ENCODE peak calls at places on chromosomes 7 and 10, in four cellular contexts. One of them, this sample, is unnamed.

GRCh38 chr7:37047260-37047659 is 323.0 kb upstream of the AOAH start:
- DNase-seq in A549: no peak
- DNase-seq in CD4-positive, CD25-positive, alpha-beta regulatory T cell: no peak
- DNase-seq in pulmonary artery endothelial cell: no peak
- DNase-seq in this sample: no peak

GRCh38 chr10:1186693-1186990 is 130.5 kb downstream of the WDR37 start:
- DNase-seq in A549: no peak
- DNase-seq in CD4-positive, CD25-positive, alpha-beta regulatory T cell: peak; percentile 40
- DNase-seq in pulmonary artery endothelial cell: no peak
- DNase-seq in this sample: no peak

GRCh38 chr7:50779427-50779826 is 3.3 kb downstream of the GRB10 start:
- DNase-seq in A549: no peak
- DNase-seq in CD4-positive, CD25-positive, alpha-beta regulatory T cell: no peak
- DNase-seq in pulmonary artery endothelial cell: no peak
- DNase-seq in this sample: no peak

GRCh38 chr10:87850742-87851205 is 12.6 kb downstream of the KLLN start:
- DNase-seq in A549: peak; percentile 83
- DNase-seq in CD4-positive, CD25-positive, alpha-beta regulatory T cell: peak; percentile 75
- DNase-seq in pulmonary artery endothelial cell: no peak
- DNase-seq in this sample: no peak

GRCh38 chr7:131626643-131627042 is 70.2 kb upstream of the PODXL start:
- DNase-seq in A549: no peak
- DNase-seq in CD4-positive, CD25-positive, alpha-beta regulatory T cell: no peak
- DNase-seq in pulmonary artery endothelial cell: no peak
- DNase-seq in this sample: no peak

GRCh38 chr10:6607187-6607586 is 27.1 kb upstream of the PRKCQ start:
- DNase-seq in A549: no peak
- DNase-seq in CD4-positive, CD25-positive, alpha-beta regulatory T cell: peak; percentile 55
- DNase-seq in pulmonary artery endothelial cell: no peak
- DNase-seq in this sample: no peak

GRCh38 chr7:127486654-127487053 is 94.1 kb upstream of the ZNF800 start:
- DNase-seq in A549: no peak
- DNase-seq in CD4-positive, CD25-positive, alpha-beta regulatory T cell: no peak
- DNase-seq in pulmonary artery endothelial cell: no peak
- DNase-seq in this sample: no peak

GRCh38 chr7:16586081-16586874 is 59.3 kb downstream of the ANKMY2 start:
- DNase-seq in A549: no peak
- DNase-seq in CD4-positive, CD25-positive, alpha-beta regulatory T cell: no peak
- DNase-seq in pulmonary artery endothelial cell: no peak
- DNase-seq in this sample: no peak

GRCh38 chr10:43211030-43211429 is 55.8 kb downstream of the RASGEF1A start:
- DNase-seq in A549: no peak
- DNase-seq in CD4-positive, CD25-positive, alpha-beta regulatory T cell: no peak
- DNase-seq in pulmonary artery endothelial cell: no peak
- DNase-seq in this sample: no peak

GRCh38 chr7:106217089-106217542 is 67.7 kb downstream of the NAMPT start:
- DNase-seq in A549: peak; percentile 64
- DNase-seq in CD4-positive, CD25-positive, alpha-beta regulatory T cell: no peak
- DNase-seq in pulmonary artery endothelial cell: peak; percentile 86
- DNase-seq in this sample: peak; percentile 38

GRCh38 chr7:117164578-117164977 is 158.3 kb downstream of the WNT2 start:
- DNase-seq in A549: no peak
- DNase-seq in CD4-positive, CD25-positive, alpha-beta regulatory T cell: no peak
- DNase-seq in pulmonary artery endothelial cell: no peak
- DNase-seq in this sample: no peak

GRCh38 chr7:37224746-37225145 is 223.9 kb downstream of the ELMO1 start:
- DNase-seq in A549: no peak
- DNase-seq in CD4-positive, CD25-positive, alpha-beta regulatory T cell: no peak
- DNase-seq in pulmonary artery endothelial cell: no peak
- DNase-seq in this sample: no peak

GRCh38 chr7:149495785-149496641 is 1.6 kb downstream of the ZNF746 start:
- DNase-seq in A549: peak; percentile 68
- DNase-seq in CD4-positive, CD25-positive, alpha-beta regulatory T cell: no peak
- DNase-seq in pulmonary artery endothelial cell: peak; percentile 44
- DNase-seq in this sample: no peak

GRCh38 chr10:46263831-46264268 is 22.9 kb upstream of the ANTXRL start:
- DNase-seq in A549: no peak
- DNase-seq in CD4-positive, CD25-positive, alpha-beta regulatory T cell: no peak
- DNase-seq in pulmonary artery endothelial cell: no peak
- DNase-seq in this sample: no peak

GRCh38 chr10:19843487-19843886 is 27.3 kb downstream of the PLXDC2 start:
- DNase-seq in A549: no peak
- DNase-seq in CD4-positive, CD25-positive, alpha-beta regulatory T cell: no peak
- DNase-seq in pulmonary artery endothelial cell: no peak
- DNase-seq in this sample: no peak

GRCh38 chr10:47021850-47022249 is 110.6 kb downstream of the PTPN20 start:
- DNase-seq in A549: no peak
- DNase-seq in CD4-positive, CD25-positive, alpha-beta regulatory T cell: no peak
- DNase-seq in pulmonary artery endothelial cell: no peak
- DNase-seq in this sample: no peak

GRCh38 chr10:28800144-28800543 is 122.8 kb downstream of the BAMBI start:
- DNase-seq in A549: no peak
- DNase-seq in CD4-positive, CD25-positive, alpha-beta regulatory T cell: no peak
- DNase-seq in pulmonary artery endothelial cell: no peak
- DNase-seq in this sample: no peak

GRCh38 chr10:122286872-122287271 is 15.8 kb downstream of the BTBD16 start:
- DNase-seq in A549: no peak
- DNase-seq in CD4-positive, CD25-positive, alpha-beta regulatory T cell: no peak
- DNase-seq in pulmonary artery endothelial cell: no peak
- DNase-seq in this sample: peak; percentile 68

GRCh38 chr7:139940866-139941265 is 111.8 kb downstream of the TBXAS1 start:
- DNase-seq in A549: no peak
- DNase-seq in CD4-positive, CD25-positive, alpha-beta regulatory T cell: peak; percentile 46
- DNase-seq in pulmonary artery endothelial cell: no peak
- DNase-seq in this sample: no peak

GRCh38 chr7:25802473-25802872 is 349.5 kb upstream of the NFE2L3 start:
- DNase-seq in A549: no peak
- DNase-seq in CD4-positive, CD25-positive, alpha-beta regulatory T cell: no peak
- DNase-seq in pulmonary artery endothelial cell: no peak
- DNase-seq in this sample: no peak

GRCh38 chr7:105590793-105591192 is 9.5 kb upstream of the EFCAB10 start:
- DNase-seq in A549: no peak
- DNase-seq in CD4-positive, CD25-positive, alpha-beta regulatory T cell: no peak
- DNase-seq in pulmonary artery endothelial cell: no peak
- DNase-seq in this sample: no peak

GRCh38 chr10:102808380-102808779 is 28.8 kb downstream of the CYP17A1 start:
- DNase-seq in A549: no peak
- DNase-seq in CD4-positive, CD25-positive, alpha-beta regulatory T cell: no peak
- DNase-seq in pulmonary artery endothelial cell: no peak
- DNase-seq in this sample: no peak

GRCh38 chr7:128021361-128021760 is 9.9 kb downstream of the LRRC4 start:
- DNase-seq in A549: peak; percentile 54
- DNase-seq in CD4-positive, CD25-positive, alpha-beta regulatory T cell: no peak
- DNase-seq in pulmonary artery endothelial cell: no peak
- DNase-seq in this sample: no peak

GRCh38 chr10:119859422-119860258 is 13.0 kb downstream of the MCMBP start:
- DNase-seq in A549: peak; percentile 47
- DNase-seq in CD4-positive, CD25-positive, alpha-beta regulatory T cell: peak; percentile 80
- DNase-seq in pulmonary artery endothelial cell: no peak
- DNase-seq in this sample: no peak

GRCh38 chr7:137703291-137704010 is 143.3 kb downstream of the DGKI start:
- DNase-seq in A549: no peak
- DNase-seq in CD4-positive, CD25-positive, alpha-beta regulatory T cell: no peak
- DNase-seq in pulmonary artery endothelial cell: no peak
- DNase-seq in this sample: no peak

GRCh38 chr10:6607778-6608177 is 27.7 kb upstream of the PRKCQ start:
- DNase-seq in A549: no peak
- DNase-seq in CD4-positive, CD25-positive, alpha-beta regulatory T cell: no peak
- DNase-seq in pulmonary artery endothelial cell: no peak
- DNase-seq in this sample: no peak

This sample was measured in H54.